ENCODE peak calls at places on chromosomes 4 and X, in nine cellular contexts. Q is iPS DF 6.9; M is fibroblast of lung; E is psoas muscle; P is CD4-positive, alpha-beta memory T cell; B is aorta; C is uterus; F is CD4-positive, alpha-beta T cell; L is A673. D is an unnamed sample.

GRCh38 chr4:9691221-9692065 is 90.0 kb upstream of the DRD5 start:
- DNase-seq in P (peak; percentile 91), F (peak; percentile 86), B (peak; percentile 99), M (peak; percentile 37), C (peak; percentile 96), Q (peak; percentile 90), L (peak; percentile 71), E (peak; percentile 97), D (peak; percentile 98)

GRCh38 chr4:82017680-82018079 is 356.1 kb downstream of the HNRNPD start:
- DNase-seq in B (no peak), C (no peak), E (no peak), F (no peak), P (peak; percentile 13), Q (no peak), L (peak; percentile 51), M (peak; percentile 13), D (peak; percentile 68)

GRCh38 chr4:986949-987688 is at the start of gene IDUA:
- DNase-seq in F (peak; percentile 84), Q (no peak), M (peak; percentile 63), C (peak; percentile 71), L (peak; percentile 79), B (peak; percentile 93), E (peak; percentile 86), P (peak; percentile 80), D (peak; percentile 90)

GRCh38 chr4:157231525-157231924 is 11.0 kb downstream of the GRIA2 start:
- DNase-seq in M (no peak), B (no peak), L (no peak), P (no peak), F (no peak), C (no peak), Q (no peak), E (no peak), D (no peak)

GRCh38 chrX:95058815-95059214 is 1384.8 kb downstream of the FAM133A start:
- DNase-seq in Q (no peak), C (no peak), E (no peak), B (no peak), L (no peak), P (no peak), F (no peak), M (peak; percentile 89), D (no peak)

GRCh38 chr4:2402053-2402452 is 16.4 kb downstream of the ZFYVE28 start:
- DNase-seq in L (peak; percentile 43), P (no peak), Q (peak; percentile 91), B (peak; percentile 77), F (peak; percentile 22), M (peak; percentile 38), E (peak; percentile 86), C (peak; percentile 68), D (peak; percentile 90)

GRCh38 chr4:66930216-66930615 is 615.1 kb downstream of the CENPC start:
- DNase-seq in Q (no peak), M (no peak), F (no peak), L (peak; percentile 22), C (no peak), P (no peak), B (no peak), E (no peak), D (no peak)

GRCh38 chr4:110553197-110553596 is 69.7 kb downstream of the PITX2 start:
- DNase-seq in E (no peak), C (no peak), Q (no peak), F (no peak), P (no peak), M (no peak), L (no peak), B (no peak), D (no peak)

GRCh38 chrX:123818243-123818642 is 41.6 kb upstream of the XIAP start:
- DNase-seq in F (no peak), B (no peak), L (no peak), C (no peak), E (no peak), P (no peak), Q (no peak), M (peak; percentile 75), D (peak; percentile 35)

GRCh38 chrX:2654436-2655340 is 36.4 kb upstream of the CD99 start:
- DNase-seq in B (no peak), F (no peak), P (no peak), Q (no peak), L (no peak), M (no peak), C (no peak), E (no peak), D (peak; percentile 74)

GRCh38 chr4:60757986-60758385 is 442.1 kb upstream of the ADGRL3 start:
- DNase-seq in B (no peak), P (no peak), L (no peak), E (no peak), Q (no peak), F (no peak), C (no peak), M (peak; percentile 12), D (no peak)

GRCh38 chr4:48271626-48272025 is 2.0 kb upstream of the TEC start:
- DNase-seq in P (no peak), B (no peak), C (no peak), F (no peak), M (no peak), E (no peak), Q (no peak), L (no peak), D (no peak)

GRCh38 chr4:48270516-48270897 is 869 bp upstream of the TEC start:
- DNase-seq in P (no peak), E (no peak), Q (no peak), F (no peak), C (no peak), L (no peak), B (no peak), M (no peak), D (no peak)

GRCh38 chr4:48271048-48271452 is 1.4 kb upstream of the TEC start:
- DNase-seq in B (no peak), M (no peak), F (no peak), E (no peak), Q (no peak), P (no peak), L (no peak), C (no peak), D (no peak)

GRCh38 chr4:48268956-48269860 is at the start of gene TEC:
- DNase-seq in F (peak; percentile 18), L (peak; percentile 56), E (peak; percentile 70), B (peak; percentile 84), M (peak; percentile 21), Q (no peak), C (peak; percentile 24), P (peak; percentile 52), D (peak; percentile 62)

DNA sequence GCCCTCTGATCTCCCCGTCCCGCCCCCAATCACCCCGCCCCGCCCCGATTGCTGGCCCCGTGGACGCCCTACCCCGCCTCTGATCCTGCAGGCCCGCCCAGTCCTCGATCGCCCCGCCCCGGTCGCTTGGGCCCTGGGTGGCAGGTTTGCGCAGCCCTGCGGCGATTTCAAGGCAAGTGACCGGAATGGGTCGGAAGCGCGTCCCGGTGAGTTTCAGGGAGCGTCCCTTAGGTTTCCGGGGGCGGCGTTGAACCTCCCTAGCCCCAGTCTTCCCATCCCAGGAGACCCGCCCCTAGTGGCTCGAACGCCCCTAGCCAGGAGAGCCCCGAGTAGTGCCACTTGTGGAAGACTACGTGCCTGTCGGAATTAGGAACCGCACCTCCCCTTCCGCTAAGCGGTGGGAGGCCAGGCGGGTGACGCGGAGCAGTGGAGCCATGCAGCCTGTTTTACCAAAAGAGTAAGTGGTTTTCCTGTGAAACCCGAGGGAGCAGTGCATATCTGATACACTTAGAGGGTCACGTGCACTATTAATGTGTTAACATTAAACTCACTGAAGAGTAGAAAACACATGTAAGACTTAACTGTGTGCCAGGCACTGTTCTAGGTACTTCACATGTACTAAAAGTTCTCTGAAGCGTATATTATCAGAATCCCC is 350 bp upstream of the TEC start:
- DNase-seq in M (peak; percentile 72), Q (peak; percentile 70), P (peak; percentile 81), E (peak; percentile 95), L (peak; percentile 90), F (peak; percentile 83), C (peak; percentile 89), B (peak; percentile 98), D (peak; percentile 95)
- H3K27ac ChIP-seq in M (peak overlapping the region; percentile 40), Q (no peak overlapping the region), P (peak overlapping the region; percentile 48), E (peak overlapping the region; percentile 90), L (no peak overlapping the region), F (no peak overlapping the region), C (peak overlapping the region; percentile 87), B (peak overlapping the region; percentile 2), D (peak overlapping the region; percentile 70)

DNA sequence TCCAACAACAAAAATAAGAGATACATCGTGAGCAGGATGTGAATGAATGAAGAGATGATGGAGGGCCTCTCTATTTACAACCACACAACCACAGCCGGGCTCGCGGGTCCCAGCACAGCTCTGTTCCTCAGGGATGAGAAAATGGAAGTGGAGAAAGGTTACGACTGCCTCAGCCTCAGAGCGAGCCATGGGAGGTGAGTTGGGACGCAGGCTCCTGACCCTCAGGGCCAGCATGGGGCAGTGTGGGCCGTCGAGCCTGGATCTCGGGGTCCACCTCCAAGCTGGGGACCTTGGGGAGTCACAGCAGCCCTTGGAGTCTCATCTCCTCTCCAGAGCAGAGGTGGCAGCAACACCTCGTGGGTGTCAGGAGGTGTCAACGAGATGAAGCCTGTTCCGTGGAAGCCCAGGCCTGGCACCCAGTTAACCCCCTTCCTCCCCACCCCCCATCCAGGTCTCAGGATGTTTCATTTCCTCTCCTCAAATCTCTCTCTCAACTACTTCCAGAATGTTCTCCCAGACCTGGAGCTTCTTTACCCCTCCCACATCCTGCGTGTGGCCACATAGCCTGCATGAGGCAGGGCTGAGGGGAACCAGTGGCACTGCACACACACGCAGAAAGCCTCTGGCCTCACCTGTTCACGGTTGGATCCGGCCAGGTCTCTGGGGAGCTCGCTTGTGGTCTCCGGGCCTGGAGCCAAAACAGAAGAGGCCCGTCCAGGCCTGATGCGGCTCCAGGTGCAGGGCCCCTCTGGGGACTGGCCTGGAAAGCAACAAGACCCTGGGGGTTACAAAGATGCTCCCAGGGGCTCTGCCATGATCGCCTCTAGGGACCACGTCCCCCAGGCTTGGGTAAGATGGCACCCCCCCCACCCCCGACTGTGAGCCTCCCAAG is 25.8 kb downstream of the C4orf50 start:
- DNase-seq in E (no peak), Q (no peak), F (no peak), C (no peak), B (no peak), M (no peak), L (no peak), P (no peak), D (no peak)
- H3K27ac ChIP-seq in E (no peak overlapping the region), Q (no peak overlapping the region), F (no peak overlapping the region), C (no peak overlapping the region), B (no peak overlapping the region), M (no peak overlapping the region), L (no peak overlapping the region), P (no peak overlapping the region), D (no peak overlapping the region)

GRCh38 chr4:33150139-33150538 is 2430.0 kb downstream of the PCDH7 start:
- DNase-seq in P (no peak), M (no peak), C (no peak), E (no peak), L (no peak), F (no peak), B (no peak), Q (no peak), D (no peak)
- H3K27ac ChIP-seq in P (no peak overlapping the region), M (no peak overlapping the region), C (no peak overlapping the region), E (no peak overlapping the region), L (no peak overlapping the region), F (no peak overlapping the region), B (no peak overlapping the region), Q (no peak overlapping the region), D (no peak overlapping the region)

DNA sequence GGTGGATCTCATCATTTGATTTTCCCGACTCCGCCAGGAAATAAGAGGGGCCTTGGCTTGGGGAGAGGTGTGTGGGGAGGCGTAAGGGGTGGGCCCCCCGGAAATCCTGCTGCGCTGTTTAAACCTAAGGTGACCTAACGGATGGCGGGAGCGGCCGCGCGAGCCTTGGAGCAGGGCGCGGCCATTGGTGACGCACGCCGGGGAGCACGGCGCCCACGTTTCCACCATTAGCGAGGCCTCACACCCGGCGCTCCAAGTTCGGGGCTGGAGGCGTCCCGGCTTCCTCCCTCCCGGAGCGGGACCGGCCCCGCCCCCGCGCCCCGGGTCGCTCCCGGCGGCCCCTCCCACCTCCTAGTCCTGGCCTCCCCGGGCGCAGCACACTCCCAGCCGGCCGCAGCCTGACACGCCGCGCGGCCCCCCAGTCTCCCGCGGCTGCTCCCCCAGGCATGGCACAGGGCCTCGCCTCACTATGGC is at the start of gene SMS:
- DNase-seq in E (peak; percentile 86), C (peak; percentile 71), L (peak; percentile 82), F (peak; percentile 26), Q (no peak), P (peak; percentile 26), B (peak; percentile 92), M (peak; percentile 75), D (peak; percentile 83)
- H3K27ac ChIP-seq in E (peak within 1 kb of the TSS; percentile 66), C (peak within 1 kb of the TSS; percentile 82), L (no peak within 1 kb of the TSS), F (no peak within 1 kb of the TSS), Q (no peak within 1 kb of the TSS), P (peak within 1 kb of the TSS; percentile 47), B (peak within 1 kb of the TSS; percentile 73), M (peak within 1 kb of the TSS; percentile 69), D (peak within 1 kb of the TSS; percentile 79)

D was measured in hepatocyte.